ENCODE peak calls at places on chromosomes 1 and 21, in six cellular contexts. F is IMR-90, X is hepatocyte, O is K562, G is H9, W is astrocyte. R is an unnamed sample. For H3K9me3, the result is how much of the 10 kb centered on the place peaks cover.

GRCh38 chr1:26285366-26286063 is 5.6 kb downstream of the SH3BGRL3 start:
- DNase-seq in F (no peak), X (no peak), O (peak), G (peak), W (no peak), R (no peak)

GRCh38 chr1:157496121-157496526 is 56.2 kb downstream of the FCRL5 start:
- DNase-seq in F (peak), X (peak), O (peak), G (no peak), W (peak), R (peak)

GRCh38 chr1:226873771-226874578 is 3.6 kb downstream of the PSEN2 start:
- DNase-seq in F (no peak), X (peak), O (no peak), G (peak), W (no peak), R (no peak)

GRCh38 chr1:164380893-164381292 is 178.1 kb upstream of the PBX1 start:
- DNase-seq in F (no peak), X (no peak), O (no peak), G (no peak), W (peak), R (no peak)

GRCh38 chr1:74771913-74772515 is 39.1 kb downstream of the TYW3 start:
- DNase-seq in F (peak), X (peak), O (peak), G (no peak), W (peak), R (peak)

GRCh38 chr1:24379733-24380315 is 33.8 kb downstream of the STPG1 start:
- DNase-seq in F (peak), X (no peak), O (no peak), G (no peak), W (no peak), R (peak)

GRCh38 chr1:37473431-37474050 is 839 bp upstream of the ZC3H12A start:
- DNase-seq in F (no peak), X (peak), O (no peak), G (no peak), W (peak), R (no peak)

GRCh38 chr1:84603941-84604830 is 29.9 kb upstream of the CTBS start:
- DNase-seq in F (peak), X (peak), O (peak), G (peak), W (peak), R (peak)

GRCh38 chr1:189654906-189655305 is 822.8 kb downstream of the BRINP3 start:
- DNase-seq in F (peak), X (peak), O (no peak), G (no peak), W (peak), R (peak)

GRCh38 chr1:248696261-248696660 is 6.3 kb downstream of the OR14I1 start:
- DNase-seq in F (no peak), X (no peak), O (no peak), G (no peak), W (no peak), R (no peak)

GRCh38 chr1:1021860-1022259 is 1.9 kb downstream of the AGRN start:
- DNase-seq in F (peak), X (no peak), O (peak), G (no peak), W (peak), R (peak)

GRCh38 chr1:228150458-228151169 is 884 bp downstream of the GJC2 start:
- DNase-seq in F (peak), X (peak), O (peak), G (peak), W (peak), R (no peak)

GRCh38 chr21:32520885-32521735 is 64.2 kb downstream of the TCP10L start:
- DNase-seq in F (peak), X (peak), O (no peak), G (no peak), W (peak), R (peak)

GRCh38 chr1:51326839-51327238 is 3.5 kb downstream of the TTC39A start:
- DNase-seq in F (no peak), X (no peak), O (no peak), G (no peak), W (no peak), R (no peak)

GRCh38 chr1:51328279-51328678 is 2.1 kb downstream of the TTC39A start:
- DNase-seq in F (peak), X (no peak), O (no peak), G (no peak), W (peak), R (no peak)

GRCh38 chr1:51328926-51329325 is 1.4 kb downstream of the TTC39A start:
- DNase-seq in F (no peak), X (no peak), O (no peak), G (no peak), W (no peak), R (no peak)

GRCh38 chr1:51325878-51326755 is 4.2 kb downstream of the TTC39A start:
- DNase-seq in F (no peak), X (no peak), O (peak), G (peak), W (no peak), R (no peak)

GRCh38 chr1:51327386-51327785 is 3.0 kb downstream of the TTC39A start:
- DNase-seq in F (peak), X (no peak), O (no peak), G (no peak), W (peak), R (peak)
- H3K4me2 ChIP-seq in F (no peak), X (no peak), O (no peak), G (no peak), W (no peak), R (no peak)

GRCh38 chr1:116981521-116982037 is 20.0 kb upstream of the CD101 start:
- DNase-seq in F (no peak), X (no peak), O (no peak), G (no peak), W (no peak), R (no peak)
- H3K9me3 ChIP-seq in F (under half), X (under half), O (under half), G (under half), W (under half), R (under half)

GRCh38 chr1:154346276-154346914 is 21.1 kb downstream of the ATP8B2 start:
- DNase-seq in F (no peak), X (no peak), O (no peak), G (no peak), W (no peak), R (no peak)

GRCh38 chr1:154342836-154343472 is 17.6 kb downstream of the ATP8B2 start:
- DNase-seq in F (no peak), X (no peak), O (no peak), G (no peak), W (no peak), R (no peak)

GRCh38 chr1:154338875-154339274 is 13.6 kb downstream of the ATP8B2 start:
- DNase-seq in F (no peak), X (no peak), O (no peak), G (no peak), W (no peak), R (no peak)

GRCh38 chr1:154344977-154345837 is 19.9 kb downstream of the ATP8B2 start:
- DNase-seq in F (peak), X (peak), O (peak), G (peak), W (no peak), R (no peak)

GRCh38 chr1:154342132-154342531 is 16.8 kb downstream of the ATP8B2 start:
- DNase-seq in F (no peak), X (no peak), O (no peak), G (no peak), W (no peak), R (no peak)
- H2AFZ ChIP-seq in F (no peak), X (no peak), O (no peak), G (no peak), W (no peak), R (no peak)

DNA sequence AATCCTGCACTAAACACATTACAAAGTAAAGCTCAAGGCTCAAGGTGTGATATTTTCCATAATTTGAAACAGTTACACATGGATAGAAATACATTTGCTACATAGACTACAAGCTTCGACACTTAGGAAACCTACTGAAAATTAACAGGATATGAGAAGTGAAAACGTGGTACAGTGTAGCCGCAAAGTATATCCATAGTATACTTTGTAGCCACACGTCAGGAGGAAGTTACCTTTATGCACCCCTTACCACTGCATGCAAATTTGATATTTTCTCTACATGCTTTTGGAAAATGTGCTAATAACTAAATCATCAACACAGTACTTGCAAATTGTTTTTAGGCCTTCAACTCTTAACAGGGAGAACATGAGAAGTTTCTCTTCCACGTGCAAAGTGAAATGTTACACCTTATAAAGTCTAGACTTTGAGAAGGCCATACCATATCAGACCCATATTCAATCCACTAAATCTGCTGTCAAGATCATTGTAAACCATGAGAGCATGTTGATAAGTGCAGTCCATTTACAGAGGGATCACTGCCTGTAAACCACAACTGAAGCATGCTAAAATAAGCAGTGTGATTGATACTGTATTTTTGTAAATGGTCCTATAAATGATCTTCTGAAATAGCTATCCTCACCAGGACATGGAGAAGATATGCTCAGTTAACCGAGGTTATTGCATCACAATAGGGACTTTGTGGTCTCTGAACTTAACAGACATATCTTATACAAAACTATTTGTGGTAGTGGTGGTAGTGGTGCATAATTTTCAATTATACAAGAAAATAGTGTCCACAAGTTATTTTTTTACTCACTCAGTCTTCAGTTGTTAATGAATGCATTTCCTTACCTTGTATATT is 64.7 kb downstream of the VAV3 start:
- DNase-seq in F (no peak), X (no peak), O (no peak), G (no peak), W (peak), R (no peak)
- H3K4me2 ChIP-seq in F (no peak), X (no peak), O (no peak), G (no peak), W (no peak), R (no peak)